ENCODE peak calls at places on chromosomes 13 and 19, in four cellular contexts. J is endothelial cell of umbilical vein, Z is fibroblast of lung, S is SK-N-MC. M is an unnamed sample.

GRCh38 chr13:42990147-42990990 is 1.7 kb downstream of the EPSTI1 start:
- DNase-seq in S (no peak), Z (no peak), J (no peak), M (no peak)

GRCh38 chr19:48443262-48443661 is 2.5 kb upstream of the GRWD1 start:
- DNase-seq in J (no peak), Z (no peak), S (no peak), M (no peak)

GRCh38 chr13:46679369-46680180 is 117.4 kb downstream of the ESD start:
- DNase-seq in J (no peak), S (no peak), Z (peak; percentile 32), M (no peak)

GRCh38 chr13:100235311-100235901 is 146.5 kb downstream of the PCCA start:
- DNase-seq in S (peak; percentile 100), J (peak; percentile 67), Z (peak; percentile 43), M (peak; percentile 63)

GRCh38 chr13:73138276-73138950 is 79.6 kb downstream of the KLF5 start:
- DNase-seq in Z (peak; percentile 77), J (no peak), S (no peak), M (peak; percentile 83)

GRCh38 chr19:4374451-4375163 is 25.7 kb downstream of the SH3GL1 start:
- DNase-seq in S (no peak), Z (peak; percentile 86), J (peak; percentile 67), M (peak; percentile 90)

GRCh38 chr13:64248371-64249065 is 2832.9 kb upstream of the PCDH20 start:
- DNase-seq in S (peak; percentile 47), J (no peak), Z (peak; percentile 54), M (no peak)

GRCh38 chr13:98784666-98785065 is 32.2 kb upstream of the SLC15A1 start:
- DNase-seq in S (no peak), Z (no peak), J (no peak), M (no peak)

GRCh38 chr19:41223431-41224234 is 4.6 kb downstream of the AXL start:
- DNase-seq in S (no peak), Z (peak; percentile 96), J (peak; percentile 83), M (peak; percentile 92)

GRCh38 chr19:19262190-19263057 is 10.7 kb downstream of the TM6SF2 start:
- DNase-seq in J (no peak), S (no peak), Z (no peak), M (no peak)

GRCh38 chr13:92896842-92897241 is 329.8 kb upstream of the GPC6 start:
- DNase-seq in S (peak; percentile 32), J (no peak), Z (peak; percentile 40), M (peak; percentile 63)

GRCh38 chr19:43743059-43743458 is 11.7 kb downstream of the SMG9 start:
- DNase-seq in S (no peak), Z (peak; percentile 91), J (no peak), M (no peak)

GRCh38 chr19:10007366-10007765 is 2.9 kb downstream of the COL5A3 start:
- DNase-seq in J (no peak), Z (peak; percentile 6), S (no peak), M (no peak)

GRCh38 chr13:44012910-44013309 is 133.2 kb downstream of the LACC1 start:
- DNase-seq in S (no peak), J (peak; percentile 37), Z (peak; percentile 72), M (no peak)

GRCh38 chr19:38149597-38149996 is 74.4 kb downstream of the DPF1 start:
- DNase-seq in J (no peak), Z (peak; percentile 16), S (no peak), M (no peak)

GRCh38 chr19:42158926-42159325 is 26.7 kb upstream of the POU2F2 start:
- DNase-seq in J (no peak), Z (no peak), S (no peak), M (no peak)

GRCh38 chr19:9597027-9597426 is 12.7 kb upstream of the ZNF121 start:
- DNase-seq in S (no peak), Z (peak; percentile 92), J (peak; percentile 9), M (peak; percentile 99)

GRCh38 chr13:113508531-113509254 is 18.2 kb upstream of the DCUN1D2 start:
- DNase-seq in S (no peak), J (no peak), Z (no peak), M (no peak)

GRCh38 chr13:32384702-32385101 is 43.2 kb downstream of the N4BP2L1 start:
- DNase-seq in S (no peak), J (no peak), Z (no peak), M (no peak)

GRCh38 chr19:17910776-17911360 is 21.9 kb upstream of the CCDC124 start:
- DNase-seq in Z (no peak), J (no peak), S (no peak), M (no peak)

GRCh38 chr13:106513608-106514007 is 21.9 kb downstream of the EFNB2 start:
- DNase-seq in Z (no peak), J (no peak), S (no peak), M (no peak)

GRCh38 chr13:41648314-41648935 is 191.1 kb downstream of the RGCC start:
- DNase-seq in S (no peak), Z (peak; percentile 86), J (peak; percentile 91), M (peak; percentile 85)

GRCh38 chr19:51333836-51334460 is 8.0 kb downstream of the VSIG10L start:
- DNase-seq in J (no peak), Z (no peak), S (no peak), M (peak; percentile 25)

GRCh38 chr13:45167611-45168554 is 33.0 kb downstream of the KCTD4 start:
- DNase-seq in Z (peak; percentile 33), S (no peak), J (no peak), M (peak; percentile 95)

GRCh38 chr19:6744381-6745288 is 5.2 kb downstream of the TRIP10 start:
- DNase-seq in S (no peak), Z (peak; percentile 85), J (peak; percentile 78), M (peak; percentile 96)

GRCh38 chr13:49759503-49759902 is 33.0 kb downstream of the KPNA3 start:
- DNase-seq in Z (no peak), S (no peak), J (no peak), M (no peak)

GRCh38 chr13:49756263-49756662 is 36.2 kb downstream of the KPNA3 start:
- DNase-seq in J (no peak), Z (no peak), S (no peak), M (no peak)

DNA sequence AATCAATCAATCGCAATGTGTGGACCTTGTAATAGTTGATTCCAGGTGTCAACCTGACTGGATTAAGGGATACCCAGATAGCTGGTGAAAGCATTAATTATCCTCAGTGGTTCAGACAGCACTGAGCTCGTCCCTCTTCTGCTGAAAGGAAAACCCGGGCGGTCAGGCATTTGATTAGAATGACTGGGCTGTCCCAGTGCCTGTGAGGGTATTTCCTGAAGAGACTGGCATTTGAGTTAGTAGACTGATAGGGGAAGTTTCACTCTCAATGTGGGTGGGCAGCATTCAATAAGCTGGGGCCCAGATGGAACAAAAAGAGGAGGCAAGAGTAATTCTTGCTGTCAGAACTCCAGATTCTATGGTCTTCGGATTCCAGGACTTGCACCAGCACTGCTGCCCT is 31.9 kb downstream of the KPNA3 start:
- DNase-seq in Z (no peak), S (no peak), J (no peak), M (no peak)
- H3K9ac ChIP-seq in Z (no peak overlapping the region), S (no peak overlapping the region), J (no peak overlapping the region), M (no peak overlapping the region)

GRCh38 chr13:79480954-79481684 is at the start of gene NDFIP2:
- DNase-seq in J (peak; percentile 85), S (no peak), Z (peak; percentile 88), M (peak; percentile 87)
- TF ChIP-seq EZH2 in J (peak; percentile 47), S (no peak), Z (no peak), M (no peak)

GRCh38 chr19:55173717-55174409 is 6.2 kb downstream of the SYT5 start:
- DNase-seq in S (peak; percentile 93), Z (peak; percentile 43), J (no peak), M (peak; percentile 85)
- H3K9ac ChIP-seq in S (peak overlapping the region; percentile 61), Z (peak overlapping the region; percentile 50), J (no peak overlapping the region), M (peak overlapping the region; percentile 69)

DNA sequence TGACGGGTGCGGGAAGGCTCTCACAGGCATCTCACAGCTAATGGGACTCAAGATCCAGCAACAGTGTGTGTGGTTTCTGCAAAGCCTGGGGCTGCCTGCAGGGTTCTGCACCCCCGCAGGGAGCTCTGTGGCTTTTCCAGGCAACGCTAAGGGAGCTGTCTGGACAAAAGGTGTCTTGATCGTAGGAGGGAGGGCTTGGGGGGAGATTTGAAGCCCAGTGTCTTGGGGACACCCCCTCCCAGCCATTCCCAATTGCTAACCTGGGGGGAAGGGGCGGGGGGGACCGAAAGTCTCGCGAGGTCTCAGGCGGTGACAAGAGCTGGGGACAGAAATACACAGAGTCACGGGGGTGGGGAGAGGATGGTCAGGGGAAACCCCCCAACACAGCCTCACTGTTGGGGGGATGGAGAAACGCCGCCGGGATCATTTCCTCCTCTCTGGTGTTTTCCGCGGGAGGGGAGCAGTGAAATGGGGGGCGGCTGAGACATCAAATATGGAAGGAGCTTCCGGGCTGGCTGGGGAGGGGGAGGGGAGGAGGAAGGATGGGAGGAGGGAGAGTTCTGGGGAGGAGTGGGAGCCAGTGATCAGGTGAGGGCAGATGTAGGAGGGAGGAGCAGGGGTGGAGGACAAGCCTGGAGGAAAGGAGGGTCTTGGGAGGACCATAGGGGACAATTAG is 13.3 kb downstream of the KCNC3 start:
- DNase-seq in S (peak; percentile 16), J (no peak), Z (no peak), M (no peak)
- TF ChIP-seq EZH2 in S (no peak), J (peak; percentile 54), Z (no peak), M (no peak)

GRCh38 chr13:21015284-21015683 is 46.1 kb downstream of the LATS2 start:
- DNase-seq in J (no peak), S (no peak), Z (peak; percentile 75), M (peak; percentile 65)
- H3K9ac ChIP-seq in J (no peak overlapping the region), S (no peak overlapping the region), Z (peak overlapping the region; percentile 36), M (peak overlapping the region; percentile 63)

GRCh38 chr19:920051-920857 is 3.1 kb downstream of the KISS1R start:
- DNase-seq in Z (no peak), S (no peak), J (no peak), M (peak; percentile 38)
- TF ChIP-seq EZH2 in Z (peak; percentile 11), S (no peak), J (peak; percentile 89), M (no peak)

GRCh38 chr13:27795718-27796019 is 3.4 kb downstream of the GSX1 start:
- DNase-seq in Z (no peak), J (no peak), S (no peak), M (no peak)

GRCh38 chr13:27794075-27794691 is 1.9 kb downstream of the GSX1 start:
- DNase-seq in S (no peak), J (no peak), Z (no peak), M (no peak)

GRCh38 chr13:27796544-27797227 is 4.4 kb downstream of the GSX1 start:
- DNase-seq in S (no peak), J (no peak), Z (no peak), M (no peak)

GRCh38 chr13:27793377-27794074 is 1.2 kb downstream of the GSX1 start:
- DNase-seq in Z (no peak), J (no peak), S (no peak), M (no peak)

GRCh38 chr13:27794921-27795717 is 2.8 kb downstream of the GSX1 start:
- DNase-seq in S (no peak), J (no peak), Z (no peak), M (no peak)
- H3K9ac ChIP-seq in S (no peak overlapping the region), J (no peak overlapping the region), Z (no peak overlapping the region), M (no peak overlapping the region)

GRCh38 chr13:91889641-91890040 is 491.2 kb downstream of the GPC5 start:
- DNase-seq in J (no peak), Z (peak; percentile 5), S (no peak), M (no peak)

GRCh38 chr13:91893040-91893439 is 494.6 kb downstream of the GPC5 start:
- DNase-seq in Z (no peak), J (no peak), S (no peak), M (no peak)

GRCh38 chr13:91894311-91894710 is 495.9 kb downstream of the GPC5 start:
- DNase-seq in S (no peak), Z (peak; percentile 3), J (peak; percentile 43), M (no peak)
- TF ChIP-seq EZH2 in S (no peak), Z (no peak), J (no peak), M (no peak)

GRCh38 chr13:102028846-102029245 is 373.0 kb downstream of the FGF14 start:
- DNase-seq in Z (no peak), J (no peak), S (no peak), M (no peak)
- H3K9ac ChIP-seq in Z (no peak overlapping the region), J (no peak overlapping the region), S (no peak overlapping the region), M (no peak overlapping the region)

M was measured in PC-3.